ENCODE peak calls at places on chromosomes 7 and 10, in six cellular contexts. M, Q, D, E, U and Z are unnamed samples.

GRCh38 chr10:29039659-29040309 is 249.1 kb upstream of the LYZL1 start:
- DNase-seq in M (peak; percentile 49), Q (no peak), U (no peak), D (no peak), E (peak; percentile 75), Z (no peak)

GRCh38 chr7:114944742-114945625 is 23.1 kb downstream of the MDFIC start:
- DNase-seq in M (peak; percentile 74), D (no peak), Q (peak; percentile 3), U (no peak), E (peak; percentile 91), Z (no peak)

GRCh38 chr10:48594371-48594770 is 10.5 kb downstream of the ARHGAP22 start:
- DNase-seq in Q (no peak), M (no peak), E (no peak), D (no peak), U (no peak), Z (no peak)

GRCh38 chr10:73054286-73054685 is 42.4 kb downstream of the P4HA1 start:
- DNase-seq in M (no peak), E (no peak), Q (no peak), D (no peak), U (no peak), Z (no peak)

GRCh38 chr7:20661884-20662283 is 46.4 kb downstream of the ABCB5 start:
- DNase-seq in M (no peak), D (no peak), E (no peak), Q (no peak), U (no peak), Z (no peak)

GRCh38 chr10:4982764-4983226 is 19.6 kb downstream of the AKR1C1 start:
- DNase-seq in D (no peak), U (no peak), E (no peak), Q (no peak), M (peak; percentile 30), Z (no peak)

GRCh38 chr7:15433154-15433553 is 128.7 kb downstream of the AGMO start:
- DNase-seq in U (no peak), D (no peak), E (no peak), Q (no peak), M (no peak), Z (no peak)

GRCh38 chr10:33136781-33137180 is 178.8 kb upstream of the ITGB1 start:
- DNase-seq in U (no peak), E (peak; percentile 54), D (no peak), M (peak; percentile 77), Q (no peak), Z (no peak)

GRCh38 chr7:127760436-127761031 is 108.5 kb downstream of the SND1 start:
- DNase-seq in U (no peak), E (no peak), M (no peak), D (no peak), Q (no peak), Z (no peak)

GRCh38 chr7:95543312-95543711 is 53.0 kb downstream of the PDK4 start:
- DNase-seq in U (no peak), D (no peak), M (no peak), E (no peak), Q (no peak), Z (no peak)

GRCh38 chr10:30052062-30052461 is 7.3 kb downstream of the JCAD start:
- DNase-seq in E (no peak), U (no peak), Q (no peak), M (peak; percentile 50), D (no peak), Z (no peak)

GRCh38 chr10:129531195-129531968 is 64.3 kb downstream of the MGMT start:
- DNase-seq in U (no peak), Q (peak; percentile 21), M (peak; percentile 72), E (no peak), D (no peak), Z (no peak)

GRCh38 chr7:98669417-98670015 is 52.4 kb downstream of the NPTX2 start:
- DNase-seq in M (no peak), E (no peak), Q (no peak), U (no peak), D (no peak), Z (no peak)

GRCh38 chr7:28806841-28807240 is 151.3 kb downstream of the TRIL start:
- DNase-seq in M (peak; percentile 57), D (no peak), Q (no peak), U (no peak), E (peak; percentile 56), Z (no peak)